ENCODE peak calls at places on chromosomes 2 and 18, in seven cellular contexts. S is CD4-positive, alpha-beta T cell; H is right cardiac atrium; Y is psoas muscle; W is sigmoid colon; U is dorsolateral prefrontal cortex; T is caudate nucleus. K is an unnamed sample.

GRCh38 chr2:106296182-106296815 is 102.2 kb upstream of the UXS1 start:
- DNase-seq in S (no peak), H (no peak), Y (no peak), W (no peak), U (no peak), T (no peak), K (no peak)

GRCh38 chr2:40395169-40396023 is 56.5 kb downstream of the SLC8A1 start:
- DNase-seq in S (no peak), H (no peak), Y (no peak), W (no peak), U (no peak), T (no peak), K (no peak)

GRCh38 chr2:224136394-224136793 is 97.3 kb upstream of the SERPINE2 start:
- DNase-seq in S (no peak), H (no peak), Y (no peak), W (no peak), U (no peak), T (no peak), K (no peak)

GRCh38 chr2:235095569-235095968 is 143.8 kb downstream of the SH3BP4 start:
- DNase-seq in S (no peak), H (no peak), Y (no peak), W (no peak), U (no peak), T (no peak), K (no peak)

GRCh38 chr2:157426477-157426994 is 17.4 kb downstream of the CYTIP start:
- DNase-seq in S (no peak), H (no peak), Y (no peak), W (no peak), U (no peak), T (no peak), K (no peak)

GRCh38 chr2:143581989-143582719 is 452.9 kb downstream of the ARHGAP15 start:
- DNase-seq in S (no peak), H (no peak), Y (no peak), W (no peak), U (peak), T (no peak), K (no peak)

GRCh38 chr2:128710770-128711169 is 392.1 kb upstream of the HS6ST1 start:
- DNase-seq in S (no peak), H (no peak), Y (no peak), W (no peak), U (no peak), T (no peak), K (no peak)

GRCh38 chr18:35827275-35827929 is 145.1 kb upstream of the RMP24 start:
- DNase-seq in S (no peak), H (no peak), Y (no peak), W (no peak), U (no peak), T (no peak), K (no peak)

GRCh38 chr2:174697267-174697666 is 67.0 kb downstream of the CHRNA1 start:
- DNase-seq in S (peak), H (peak), Y (no peak), W (no peak), U (peak), T (peak), K (peak)

GRCh38 chr18:14971461-14972185 is 223.7 kb downstream of the ANKRD30B start:
- DNase-seq in S (no peak), H (no peak), Y (no peak), W (no peak), U (no peak), T (no peak), K (no peak)

GRCh38 chr2:36889782-36890181 is 76.6 kb downstream of the STRN start:
- DNase-seq in S (no peak), H (no peak), Y (no peak), W (no peak), U (no peak), T (no peak), K (no peak)

GRCh38 chr2:48203668-48204067 is 297.4 kb upstream of the FBXO11 start:
- DNase-seq in S (no peak), H (no peak), Y (no peak), W (no peak), U (no peak), T (no peak), K (no peak)

GRCh38 chr2:186424265-186424664 is 61.8 kb upstream of the ZC3H15 start:
- DNase-seq in S (no peak), H (no peak), Y (no peak), W (no peak), U (no peak), T (no peak), K (no peak)

GRCh38 chr18:62585274-62586147 is 62.7 kb downstream of the ZCCHC2 start:
- DNase-seq in S (no peak), H (no peak), Y (no peak), W (no peak), U (no peak), T (no peak), K (no peak)

GRCh38 chr2:137951606-137952005 is 12.7 kb upstream of the HNMT start:
- DNase-seq in S (no peak), H (no peak), Y (no peak), W (no peak), U (no peak), T (no peak), K (no peak)

GRCh38 chr18:48547456-48548403 is 8.9 kb downstream of the CTIF start:
- DNase-seq in S (no peak), H (no peak), Y (no peak), W (no peak), U (no peak), T (no peak), K (no peak)

GRCh38 chr2:38692636-38693318 is 26.9 kb downstream of the GALM start:
- DNase-seq in S (no peak), H (no peak), Y (no peak), W (no peak), U (no peak), T (no peak), K (no peak)

GRCh38 chr2:226413498-226414130 is 386.0 kb downstream of the IRS1 start:
- DNase-seq in S (no peak), H (no peak), Y (no peak), W (no peak), U (no peak), T (no peak), K (no peak)

GRCh38 chr2:98551316-98551715 is 57.0 kb downstream of the COA5 start:
- DNase-seq in S (no peak), H (no peak), Y (no peak), W (no peak), U (no peak), T (no peak), K (no peak)

GRCh38 chr2:240168041-240168440 is 27.6 kb upstream of the OTOS start:
- DNase-seq in S (no peak), H (no peak), Y (no peak), W (peak), U (no peak), T (no peak), K (no peak)

GRCh38 chr18:68417826-68418225 is 297.1 kb downstream of the TMX3 start:
- DNase-seq in S (no peak), H (no peak), Y (no peak), W (no peak), U (no peak), T (no peak), K (no peak)

GRCh38 chr2:219836647-219837177 is 209.3 kb downstream of the SLC4A3 start:
- DNase-seq in S (no peak), H (no peak), Y (no peak), W (no peak), U (no peak), T (no peak), K (no peak)

GRCh38 chr2:88350641-88351601 is 101.6 kb downstream of the FOXI3 start:
- DNase-seq in S (peak), H (peak), Y (no peak), W (peak), U (no peak), T (no peak), K (no peak)

GRCh38 chr2:179447839-179448447 is 183.3 kb upstream of the SESTD1 start:
- DNase-seq in S (no peak), H (no peak), Y (no peak), W (no peak), U (no peak), T (no peak), K (no peak)

GRCh38 chr18:21391074-21391673 is 149.1 kb downstream of the GREB1L start:
- DNase-seq in S (no peak), H (no peak), Y (no peak), W (no peak), U (no peak), T (no peak), K (no peak)

GRCh38 chr18:34801769-34802168 is 91.7 kb downstream of the DTNA start:
- DNase-seq in S (no peak), H (no peak), Y (no peak), W (no peak), U (no peak), T (no peak), K (no peak)

GRCh38 chr18:2653467-2653866 is 2.1 kb upstream of the SMCHD1 start:
- DNase-seq in S (no peak), H (no peak), Y (no peak), W (no peak), U (no peak), T (no peak), K (no peak)

GRCh38 chr2:196276421-196276820 is 105.0 kb upstream of the STK17B start:
- DNase-seq in S (no peak), H (no peak), Y (no peak), W (no peak), U (no peak), T (no peak), K (no peak)

GRCh38 chr18:6876646-6877045 is 147.1 kb downstream of the ARHGAP28 start:
- DNase-seq in S (no peak), H (no peak), Y (no peak), W (no peak), U (no peak), T (no peak), K (no peak)

GRCh38 chr2:52558265-52558664 is 1209.3 kb upstream of the CHAC2 start:
- DNase-seq in S (no peak), H (no peak), Y (no peak), W (no peak), U (no peak), T (no peak), K (no peak)

GRCh38 chr2:10814571-10815331 is 2.2 kb upstream of the PDIA6 start:
- DNase-seq in S (no peak), H (no peak), Y (no peak), W (peak), U (no peak), T (no peak), K (no peak)

GRCh38 chr2:186575302-186575701 is 14.6 kb upstream of the ITGAV start:
- DNase-seq in S (no peak), H (no peak), Y (no peak), W (no peak), U (no peak), T (no peak), K (no peak)

GRCh38 chr2:10810175-10811161 is 2.1 kb downstream of the PDIA6 start:
- DNase-seq in S (no peak), H (no peak), Y (no peak), W (peak), U (no peak), T (no peak), K (no peak)

GRCh38 chr18:74353169-74353775 is 37.6 kb downstream of the C18orf63 start:
- DNase-seq in S (peak), H (peak), Y (no peak), W (peak), U (peak), T (peak), K (peak)

GRCh38 chr2:118675531-118675930 is 171.9 kb downstream of the EN1 start:
- DNase-seq in S (no peak), H (no peak), Y (no peak), W (no peak), U (no peak), T (no peak), K (no peak)

GRCh38 chr18:36758001-36758400 is 70.8 kb downstream of the TPGS2 start:
- DNase-seq in S (no peak), H (no peak), Y (no peak), W (no peak), U (no peak), T (no peak), K (no peak)

GRCh38 chr2:64470071-64470470 is 16.1 kb downstream of the LGALSL start:
- DNase-seq in S (no peak), H (no peak), Y (no peak), W (no peak), U (no peak), T (no peak), K (no peak)

GRCh38 chr2:23508066-23508390 is 123.0 kb downstream of the KLHL29 start:
- DNase-seq in S (no peak), H (no peak), Y (no peak), W (no peak), U (no peak), T (no peak), K (no peak)

GRCh38 chr2:44836174-44836573 is 105.3 kb upstream of the SIX3 start:
- DNase-seq in S (no peak), H (no peak), Y (no peak), W (no peak), U (no peak), T (no peak), K (no peak)

GRCh38 chr18:58481321-58482180 is 147.3 kb downstream of the ALPK2 start:
- DNase-seq in S (no peak), H (no peak), Y (no peak), W (no peak), U (no peak), T (no peak), K (no peak)

GRCh38 chr18:58491113-58491696 is 137.7 kb downstream of the ALPK2 start:
- DNase-seq in S (no peak), H (no peak), Y (no peak), W (peak), U (no peak), T (no peak), K (no peak)

GRCh38 chr18:58490238-58490637 is 138.7 kb downstream of the ALPK2 start:
- DNase-seq in S (no peak), H (no peak), Y (no peak), W (peak), U (no peak), T (no peak), K (no peak)

DNA sequence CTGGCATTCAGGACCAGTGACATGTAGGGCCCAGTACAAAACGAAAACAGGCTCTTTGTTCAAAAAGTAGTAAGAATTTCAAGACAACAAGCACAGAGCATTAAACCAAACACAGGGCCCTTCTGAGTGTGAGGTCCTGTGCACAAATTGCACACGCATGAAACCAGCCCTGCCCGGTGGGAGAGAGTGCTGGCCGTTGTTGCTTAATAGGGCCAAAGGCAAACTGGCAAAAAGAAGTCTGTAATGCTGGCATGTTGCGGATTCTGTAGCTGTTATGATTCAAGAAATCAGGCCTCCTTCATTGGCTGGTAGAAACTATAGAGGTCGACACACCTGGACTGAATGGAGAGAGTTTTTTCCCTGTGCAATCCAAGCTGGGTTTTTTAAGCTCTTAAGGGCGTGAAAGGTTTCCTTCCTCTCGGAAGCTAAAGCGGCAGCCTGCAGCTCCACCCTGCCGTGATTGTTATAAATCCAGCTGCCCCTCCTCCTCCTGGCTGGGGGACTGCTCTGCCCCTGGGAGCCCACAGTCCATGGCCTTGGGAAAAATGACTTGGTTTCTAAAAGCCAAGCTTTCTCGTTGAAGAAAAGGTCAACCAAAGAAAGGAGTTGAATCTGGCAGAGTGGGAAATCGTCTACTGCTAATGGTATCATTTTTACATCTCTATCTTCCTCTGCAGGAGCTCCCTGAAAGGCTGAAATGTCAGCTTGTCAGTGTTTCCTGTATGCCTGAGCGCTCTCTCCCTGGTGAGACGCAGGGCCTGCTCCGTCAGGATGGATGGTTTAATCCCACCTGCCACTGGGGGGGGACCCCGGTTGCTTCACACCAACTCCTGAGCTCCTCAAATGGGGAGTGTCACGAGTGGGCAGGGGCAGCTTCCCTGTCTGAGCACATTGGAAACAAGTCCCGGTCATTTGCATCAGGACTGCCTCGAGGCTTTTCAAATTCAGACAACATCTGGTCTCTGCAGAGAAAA is 143.6 kb downstream of the ALPK2 start:
- DNase-seq in S (no peak), H (no peak), Y (no peak), W (peak), U (no peak), T (no peak), K (no peak)
- H3K27ac ChIP-seq in S (no peak), H (no peak), Y (no peak), W (no peak), U (no peak), T (no peak), K (no peak)

DNA sequence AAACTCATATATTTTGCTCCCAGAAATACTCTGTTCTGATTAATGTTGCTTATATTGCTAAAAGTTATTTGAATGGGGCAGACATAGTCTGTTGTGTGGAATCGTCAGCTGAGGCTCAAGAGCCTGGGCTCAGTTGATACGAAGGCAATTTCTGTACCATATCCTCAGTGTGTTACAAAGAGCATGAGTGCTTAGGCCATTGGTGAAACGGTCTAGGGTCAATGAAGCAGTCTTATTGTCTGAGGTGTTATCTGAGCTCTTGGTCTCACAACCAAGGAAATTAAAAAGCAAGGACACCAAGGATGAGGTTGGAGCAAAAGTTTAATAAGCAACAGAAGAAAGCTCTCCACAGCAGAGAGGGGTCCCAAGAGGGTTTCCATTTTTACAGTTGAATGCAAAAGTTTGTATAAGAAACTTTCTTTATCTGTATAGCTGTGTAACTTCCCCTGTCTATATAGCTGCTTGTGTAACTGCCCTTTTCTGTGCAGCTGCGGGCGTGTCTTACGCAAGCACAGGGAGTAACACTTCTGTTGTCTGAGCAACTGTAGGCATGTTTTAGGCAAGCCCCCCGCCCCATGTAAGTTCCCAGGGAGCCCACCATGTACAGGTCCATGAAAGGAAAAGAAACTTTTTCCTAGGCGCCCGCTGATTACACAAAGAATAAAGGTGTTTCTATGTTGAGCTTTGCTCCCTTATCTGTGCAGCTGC is 40.6 kb upstream of the DSC1 start:
- DNase-seq in S (no peak), H (peak), Y (no peak), W (no peak), U (no peak), T (no peak), K (no peak)
- H3K27ac ChIP-seq in S (no peak), H (peak), Y (no peak), W (no peak), U (no peak), T (no peak), K (no peak)

DNA sequence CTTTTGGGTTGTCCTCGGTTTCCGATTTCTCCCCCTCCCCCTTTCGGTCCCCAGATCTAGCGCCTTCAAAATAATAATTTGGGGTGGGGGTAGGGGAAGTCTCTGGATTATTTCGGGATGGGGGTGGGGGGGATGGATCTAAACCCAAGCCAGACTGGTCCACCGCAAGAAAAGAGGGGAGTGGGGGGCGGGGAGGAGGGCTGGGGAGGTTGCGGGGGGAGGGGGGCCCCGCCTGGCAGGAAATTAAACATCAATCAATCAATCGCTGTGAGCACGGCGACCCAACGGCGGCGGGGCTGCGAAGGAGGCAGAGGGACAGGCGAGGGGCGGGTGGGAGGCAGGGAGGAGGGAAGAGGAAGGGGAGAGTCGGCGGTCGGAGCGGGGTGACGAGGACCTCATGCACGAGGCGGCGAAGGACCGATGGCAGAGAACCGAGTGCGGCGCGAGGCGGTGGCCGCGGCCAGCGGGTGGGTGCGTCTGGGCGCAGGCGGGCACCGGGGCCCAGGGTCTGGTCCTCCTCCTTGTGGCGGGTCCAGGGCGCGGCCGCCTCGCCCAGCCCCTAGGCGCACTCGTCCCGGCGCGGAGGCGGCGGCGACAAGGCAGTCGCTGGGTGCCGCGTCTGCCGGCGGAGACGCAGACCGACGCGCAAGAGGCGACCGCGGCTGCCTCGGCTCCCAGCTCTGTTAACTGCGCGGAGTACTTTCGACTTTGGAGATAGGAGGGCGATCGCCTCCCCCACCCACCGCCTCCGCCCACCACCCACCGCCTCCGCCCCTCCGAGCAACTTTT is 472 bp upstream of the SATB2 start:
- DNase-seq in S (no peak), H (peak), Y (peak), W (peak), U (no peak), T (no peak), K (no peak)
- H3K27ac ChIP-seq in S (no peak), H (no peak), Y (peak), W (peak), U (peak), T (peak), K (peak)

DNA sequence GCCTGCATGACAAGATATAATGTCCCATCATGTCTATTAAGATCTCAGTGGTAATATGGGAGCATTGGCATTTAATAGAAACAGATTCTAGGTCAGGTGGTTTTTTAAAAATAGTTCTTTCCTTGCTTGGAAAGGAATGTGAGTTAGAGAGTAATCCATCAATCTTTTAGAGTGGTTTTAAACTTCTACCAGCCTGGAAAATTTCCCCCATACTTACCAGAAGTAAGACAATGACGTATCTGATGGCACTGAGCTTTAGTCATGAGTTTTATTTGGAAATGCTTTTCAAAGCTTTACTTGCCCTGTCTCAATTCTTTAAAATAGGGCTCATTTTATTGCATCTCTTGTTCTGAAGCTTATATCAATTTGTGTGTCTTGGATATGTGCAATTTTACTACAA is 441.7 kb upstream of the SMIM21 start:
- DNase-seq in S (no peak), H (no peak), Y (no peak), W (no peak), U (no peak), T (no peak), K (no peak)
- H3K27ac ChIP-seq in S (no peak), H (no peak), Y (no peak), W (peak), U (no peak), T (no peak), K (no peak)

GRCh38 chr2:172335731-172336130 is 91.7 kb upstream of the ITGA6 start:
- DNase-seq in S (no peak), H (no peak), Y (no peak), W (no peak), U (no peak), T (no peak), K (no peak)
- H3K27ac ChIP-seq in S (no peak), H (no peak), Y (no peak), W (no peak), U (no peak), T (no peak), K (no peak)

GRCh38 chr2:227480528-227480927 is 8.6 kb downstream of the AGFG1 start:
- DNase-seq in S (no peak), H (no peak), Y (no peak), W (no peak), U (no peak), T (no peak), K (no peak)
- H3K27ac ChIP-seq in S (no peak), H (no peak), Y (no peak), W (no peak), U (no peak), T (no peak), K (no peak)

K was measured in substantia nigra.